ENCODE peak calls at places on chromosome 13, in four cellular contexts. A, G, S and C are unnamed samples.

GRCh38 chr13:110305949-110306339 is 1.0 kb downstream of the COL4A1 start:
- DNase-seq in G (no peak), A (no peak), S (no peak), C (peak)

GRCh38 chr13:64266024-64266423 is 2850.4 kb upstream of the PCDH20 start:
- DNase-seq in G (no peak), A (no peak), S (no peak), C (no peak)

GRCh38 chr13:106373304-106373988 is 162.0 kb downstream of the EFNB2 start:
- DNase-seq in S (no peak), G (no peak), A (no peak), C (no peak)

GRCh38 chr13:75226755-75227435 is 255.1 kb downstream of the TBC1D4 start:
- DNase-seq in S (no peak), A (no peak), G (no peak), C (no peak)

GRCh38 chr13:41284512-41285288 is 21.3 kb upstream of the MTRF1 start:
- DNase-seq in A (peak), G (no peak), S (no peak), C (no peak)

GRCh38 chr13:32446778-32447465 is 19.0 kb upstream of the N4BP2L1 start:
- DNase-seq in G (no peak), A (no peak), S (no peak), C (no peak)

GRCh38 chr13:44713793-44714469 is 137.8 kb upstream of the TSC22D1 start:
- DNase-seq in G (no peak), S (no peak), A (peak), C (no peak)

GRCh38 chr13:65913173-65913572 is 1317.0 kb downstream of the PCDH9 start:
- DNase-seq in S (no peak), G (no peak), A (no peak), C (no peak)

GRCh38 chr13:31476266-31476665 is 263.1 kb upstream of the RXFP2 start:
- DNase-seq in S (no peak), A (no peak), G (no peak), C (no peak)